ENCODE peak calls at places on chromosome 13, in four cellular contexts. D is effector memory CD4-positive, alpha-beta T cell; H is BE2C; E is stomach. L is an unnamed sample. For H3K4me1, the result is how much of the 10 kb centered on the place peaks cover.

GRCh38 chr13:58773280-58773859 is 1141.8 kb downstream of the PCDH17 start:
- DNase-seq in D (no peak), H (no peak), E (no peak), L (no peak)

GRCh38 chr13:95552539-95553270 is at the start of gene CLDN10:
- DNase-seq in D (no peak), H (no peak), E (no peak), L (no peak)

GRCh38 chr13:100751826-100752225 is 77.2 kb upstream of the TMTC4 start:
- DNase-seq in D (no peak), H (peak), E (no peak), L (no peak)

GRCh38 chr13:47474326-47474725 is 526.7 kb downstream of the SUCLA2 start:
- DNase-seq in D (no peak), H (no peak), E (no peak), L (no peak)

GRCh38 chr13:35953537-35954206 is 177.5 kb downstream of the DCLK1 start:
- DNase-seq in D (no peak), H (peak), E (peak), L (peak)

GRCh38 chr13:97122381-97122996 is 99.6 kb upstream of the MBNL2 start:
- DNase-seq in D (no peak), H (no peak), E (no peak), L (no peak)

GRCh38 chr13:113387396-113387795 is 23.5 kb upstream of the GRTP1 start:
- DNase-seq in D (no peak), H (no peak), E (no peak), L (no peak)

GRCh38 chr13:79626924-79627323 is 146.0 kb downstream of the NDFIP2 start:
- DNase-seq in D (no peak), H (no peak), E (no peak), L (no peak)

GRCh38 chr13:54980651-54981050 is 1952.0 kb downstream of the OLFM4 start:
- DNase-seq in D (no peak), H (no peak), E (no peak), L (no peak)

GRCh38 chr13:46751811-46752635 is 44.9 kb downstream of the ESD start:
- DNase-seq in D (peak), H (no peak), E (no peak), L (no peak)

GRCh38 chr13:114313061-114313860 is 1.0 kb upstream of the CHAMP1 start:
- DNase-seq in D (no peak), H (no peak), E (no peak), L (peak)

GRCh38 chr13:25037057-25037813 is 58.7 kb upstream of the PABPC3 start:
- DNase-seq in D (no peak), H (peak), E (peak), L (peak)

GRCh38 chr13:65264066-65264465 is 1966.1 kb downstream of the PCDH9 start:
- DNase-seq in D (no peak), H (no peak), E (no peak), L (no peak)

GRCh38 chr13:102571075-102571474 is 25.7 kb upstream of the TPP2 start:
- DNase-seq in D (no peak), H (peak), E (no peak), L (no peak)

GRCh38 chr13:39913928-39914327 is 258.5 kb downstream of the COG6 start:
- DNase-seq in D (no peak), H (no peak), E (no peak), L (no peak)

GRCh38 chr13:101455863-101456262 is 3.4 kb downstream of the ITGBL1 start:
- DNase-seq in D (no peak), H (no peak), E (no peak), L (no peak)

GRCh38 chr13:31956944-31957644 is 74.5 kb upstream of the FRY start:
- DNase-seq in D (no peak), H (no peak), E (no peak), L (no peak)

GRCh38 chr13:110307697-110308376 is 753 bp downstream of the COL4A2 start:
- DNase-seq in D (no peak), H (no peak), E (no peak), L (no peak)
- H3K4me1 ChIP-seq in D (under half), H (under half), E (half or more), L (under half)

GRCh38 chr13:98479496-98480003 is 97.4 kb downstream of the STK24 start:
- DNase-seq in D (no peak), H (no peak), E (no peak), L (no peak)
- H3K4me1 ChIP-seq in D (half or more), H (under half), E (half or more), L (half or more)

GRCh38 chr13:98999635-98999952 is 21.7 kb upstream of the DOCK9 start:
- DNase-seq in D (no peak), H (no peak), E (no peak), L (no peak)
- H3K4me1 ChIP-seq in D (under half), H (under half), E (under half), L (under half)

GRCh38 chr13:44904982-44905381 is 84.3 kb downstream of the NUFIP1 start:
- DNase-seq in D (no peak), H (no peak), E (peak), L (peak)
- H3K4me1 ChIP-seq in D (under half), H (under half), E (under half), L (under half)

GRCh38 chr13:110284809-110285519 is 22.0 kb downstream of the COL4A1 start:
- DNase-seq in D (no peak), H (no peak), E (no peak), L (no peak)
- H3K4me1 ChIP-seq in D (under half), H (under half), E (half or more), L (half or more)

L was measured in transverse colon.